ENCODE peak calls at places on chromosomes 6 and 20, in eight cellular contexts. N, J, H, C, V, Y, D and F are unnamed samples. For H3K9me3 and H3K4me1, the result is how much of the 10 kb centered on the place peaks cover.

GRCh38 chr6:135675862-135676261 is 175.6 kb upstream of the PDE7B start:
- DNase-seq in N (no peak), J (peak), H (no peak), C (peak), V (peak), Y (no peak), D (no peak), F (no peak)

GRCh38 chr20:16672299-16672698 is 57.5 kb upstream of the SNRPB2 start:
- DNase-seq in N (no peak), J (no peak), H (no peak), C (no peak), V (no peak), Y (no peak), D (no peak), F (no peak)

GRCh38 chr20:52490715-52491430 is 299.3 kb upstream of the ZFP64 start:
- DNase-seq in N (no peak), J (no peak), H (no peak), C (no peak), V (peak), Y (no peak), D (no peak), F (no peak)

GRCh38 chr6:73368675-73369074 is 1.0 kb downstream of the OOEP start:
- DNase-seq in N (no peak), J (no peak), H (no peak), C (no peak), V (no peak), Y (no peak), D (no peak), F (no peak)

GRCh38 chr6:4819706-4820283 is 43.6 kb downstream of the CDYL start:
- DNase-seq in N (no peak), J (no peak), H (no peak), C (no peak), V (peak), Y (no peak), D (no peak), F (no peak)

GRCh38 chr6:95785785-95786184 is 208.4 kb downstream of the MANEA start:
- DNase-seq in N (no peak), J (no peak), H (no peak), C (no peak), V (no peak), Y (no peak), D (no peak), F (no peak)

GRCh38 chr20:46108435-46108841 is 9.7 kb upstream of the CD40 start:
- DNase-seq in N (no peak), J (peak), H (no peak), C (no peak), V (no peak), Y (no peak), D (no peak), F (no peak)

GRCh38 chr6:47700051-47700450 is 1.7 kb downstream of the ADGRF4 start:
- DNase-seq in N (no peak), J (no peak), H (no peak), C (no peak), V (peak), Y (peak), D (no peak), F (no peak)

GRCh38 chr20:34982270-34983088 is 26.8 kb downstream of the MYH7B start:
- DNase-seq in N (peak), J (no peak), H (peak), C (no peak), V (no peak), Y (no peak), D (no peak), F (no peak)

GRCh38 chr6:88544986-88545612 is 379.0 kb upstream of the CNR1 start:
- DNase-seq in N (no peak), J (no peak), H (no peak), C (no peak), V (no peak), Y (no peak), D (no peak), F (no peak)

GRCh38 chr6:68134796-68135195 is 500.3 kb upstream of the ADGRB3 start:
- DNase-seq in N (no peak), J (no peak), H (no peak), C (no peak), V (no peak), Y (no peak), D (no peak), F (no peak)

GRCh38 chr20:38157635-38158495 is 7.2 kb downstream of the TGM2 start:
- DNase-seq in N (no peak), J (no peak), H (no peak), C (no peak), V (peak), Y (no peak), D (no peak), F (no peak)
- H3K9me3 ChIP-seq in N (under half), J (under half), H (under half), C (under half), V (under half), Y (under half), D (under half), F (under half)

GRCh38 chr20:60869032-60869550 is 383.0 kb upstream of the CDH4 start:
- DNase-seq in N (no peak), J (no peak), H (no peak), C (no peak), V (no peak), Y (no peak), D (no peak), F (no peak)
- H3K4me1 ChIP-seq in N (under half), J (under half), H (under half), C (under half), V (under half), Y (under half), D (under half), F (under half)

GRCh38 chr6:158999669-159000403 is at the start of gene RSPH3:
- DNase-seq in N (peak), J (peak), H (peak), C (peak), V (peak), Y (peak), D (peak), F (peak)
- TF ChIP-seq POLR2A in N (peak), J (peak), H (no peak), C (peak), V (no peak), Y (peak), D (peak), F (peak)

GRCh38 chr6:22318404-22318803 is 21.6 kb upstream of the PRL start:
- DNase-seq in N (no peak), J (no peak), H (no peak), C (no peak), V (no peak), Y (no peak), D (no peak), F (no peak)

GRCh38 chr6:22308939-22309338 is 12.1 kb upstream of the PRL start:
- DNase-seq in N (no peak), J (no peak), H (no peak), C (no peak), V (no peak), Y (no peak), D (no peak), F (no peak)

GRCh38 chr6:22313796-22314195 is 17.0 kb upstream of the PRL start:
- DNase-seq in N (no peak), J (no peak), H (no peak), C (no peak), V (no peak), Y (no peak), D (no peak), F (no peak)
- H3K9me3 ChIP-seq in N (under half), J (under half), H (under half), C (under half), V (under half), Y (under half), D (under half), F (under half)

DNA sequence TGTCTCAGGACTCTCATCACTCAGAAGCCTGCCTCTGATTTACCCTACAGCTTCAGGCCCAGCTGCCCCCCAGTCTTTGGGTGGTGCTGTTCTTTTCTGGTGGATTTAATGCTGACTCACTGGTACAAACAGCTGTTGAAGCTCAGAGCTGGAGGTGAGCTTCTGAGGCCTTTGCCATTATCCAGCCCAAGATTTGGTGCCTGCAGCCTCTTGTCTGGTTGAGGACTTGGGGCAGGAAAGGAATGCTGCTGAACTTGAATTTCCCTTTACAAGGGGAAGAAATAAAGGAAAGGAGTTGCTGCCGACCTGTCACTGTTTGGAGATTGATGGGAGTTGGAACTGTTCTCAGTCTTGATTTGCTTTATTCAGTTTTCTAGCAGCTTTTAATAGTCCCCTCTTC is 19.8 kb downstream of the ABCF1 start:
- DNase-seq in N (no peak), J (no peak), H (no peak), C (no peak), V (peak), Y (no peak), D (no peak), F (no peak)
- H3K4me1 ChIP-seq in N (under half), J (under half), H (under half), C (under half), V (under half), Y (under half), D (under half), F (under half)

DNA sequence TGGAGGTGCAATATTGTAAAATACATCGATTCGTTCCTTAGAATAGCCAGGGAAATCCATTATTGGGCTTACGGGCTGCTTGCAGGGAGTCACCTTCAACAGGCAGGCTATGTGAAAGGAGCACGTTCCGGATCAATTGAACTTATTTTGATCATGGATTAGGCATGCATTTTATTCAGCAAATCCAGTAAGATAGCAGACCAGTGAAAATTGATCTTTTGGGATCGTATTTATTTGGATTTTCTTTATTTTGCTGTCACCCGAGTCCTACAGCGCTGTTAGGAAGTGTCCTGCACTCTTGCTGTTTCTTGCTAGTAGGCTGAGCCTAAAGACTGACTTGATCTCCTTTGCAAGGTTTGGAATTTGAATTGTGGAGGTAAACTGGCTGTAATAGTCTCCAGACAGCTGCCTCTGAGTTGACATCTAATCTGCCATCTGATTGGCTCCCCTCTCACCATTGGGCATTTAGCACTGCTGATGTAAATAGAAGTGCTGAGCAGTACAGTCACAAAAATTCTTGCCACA is 3.0 kb downstream of the ARID1B start:
- DNase-seq in N (no peak), J (peak), H (peak), C (peak), V (peak), Y (no peak), D (peak), F (peak)
- TF ChIP-seq POLR2A in N (no peak), J (peak), H (no peak), C (peak), V (peak), Y (peak), D (peak), F (peak)

DNA sequence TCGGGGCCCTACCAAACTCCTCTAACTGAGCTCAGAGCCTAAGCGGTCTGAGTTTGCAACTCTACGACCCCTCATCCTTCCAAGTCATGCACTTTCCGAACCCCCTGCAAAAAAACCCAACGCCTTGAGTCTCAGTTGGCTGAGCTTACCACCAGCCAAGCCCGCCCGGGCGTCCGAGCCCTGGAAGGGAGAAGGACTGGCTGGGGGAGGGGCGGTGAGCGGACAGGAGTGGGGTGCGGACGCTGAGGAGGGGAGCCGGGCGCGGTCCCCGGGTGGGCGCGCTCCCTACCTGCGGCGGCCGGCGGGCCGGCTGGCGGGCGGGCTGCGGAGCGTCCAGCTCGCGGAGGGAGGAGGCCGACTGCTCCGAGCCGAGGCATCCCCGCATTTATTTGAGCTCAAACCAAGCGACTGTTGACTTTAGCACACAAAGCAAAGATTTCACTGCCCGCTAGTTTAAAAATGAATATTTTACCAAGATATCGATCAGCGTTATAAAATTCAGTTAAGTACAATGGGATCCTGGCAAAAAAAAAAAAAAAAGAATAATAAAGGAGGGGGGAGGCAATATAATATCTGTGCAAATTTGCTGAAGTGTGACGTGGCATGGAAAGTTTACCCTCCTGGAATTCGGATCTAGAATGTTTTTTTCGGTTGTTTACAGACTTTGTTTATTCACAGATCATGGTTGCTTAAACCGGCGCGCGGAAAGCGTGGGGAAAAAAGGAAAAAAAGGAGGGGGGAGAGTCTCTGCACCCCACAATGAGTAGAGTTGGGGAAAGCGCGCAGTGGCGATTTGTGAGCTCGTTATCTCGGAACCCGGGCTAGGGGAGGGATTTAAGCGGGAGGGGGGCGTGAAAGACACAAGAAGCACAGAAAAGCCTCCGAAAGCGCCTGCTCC is 5.9 kb downstream of the FOXA2 start:
- DNase-seq in N (no peak), J (no peak), H (no peak), C (no peak), V (no peak), Y (no peak), D (peak), F (no peak)
- H3K9me3 ChIP-seq in N (under half), J (under half), H (under half), C (under half), V (under half), Y (under half), D (under half), F (under half)